ENCODE peak calls at places on chromosomes 5 and 9, in seven cellular contexts. F is suprapubic skin; K is AG04450; A is K562; O is thoracic aorta; G is CD4-positive, alpha-beta T cell; U is A549. P is an unnamed sample. For H3K9me3, the result is how much of the 10 kb centered on the place peaks cover.

GRCh38 chr5:144864113-144864512 is 693.4 kb downstream of the KCTD16 start:
- DNase-seq in F (no peak), K (no peak), A (no peak), O (no peak), G (no peak), U (no peak), P (no peak)

GRCh38 chr9:28921857-28922500 is 1348.7 kb upstream of the C9orf72 start:
- DNase-seq in F (no peak), K (no peak), A (no peak), O (no peak), G (no peak), U (no peak), P (no peak)

GRCh38 chr5:172453986-172454354 is 355 bp downstream of the SH3PXD2B start:
- DNase-seq in F (no peak), K (no peak), A (peak), O (no peak), G (no peak), U (no peak), P (peak)

GRCh38 chr9:93576296-93577044 is at the start of gene PHF2:
- DNase-seq in F (peak), K (no peak), A (peak), O (no peak), G (peak), U (peak), P (no peak)

GRCh38 chr9:87336407-87336806 is 161.3 kb upstream of the DAPK1 start:
- DNase-seq in F (no peak), K (no peak), A (peak), O (no peak), G (no peak), U (peak), P (no peak)

GRCh38 chr5:108687599-108688220 is 60.0 kb upstream of the FER start:
- DNase-seq in F (no peak), K (no peak), A (no peak), O (no peak), G (no peak), U (no peak), P (no peak)

GRCh38 chr9:131837316-131837715 is 97.4 kb upstream of the RAPGEF1 start:
- DNase-seq in F (no peak), K (no peak), A (peak), O (no peak), G (no peak), U (peak), P (no peak)

GRCh38 chr5:81856948-81857928 is 106.3 kb upstream of the SSBP2 start:
- DNase-seq in F (peak), K (no peak), A (no peak), O (no peak), G (no peak), U (no peak), P (no peak)

GRCh38 chr5:169431386-169431785 is 130.4 kb upstream of the SLIT3 start:
- DNase-seq in F (no peak), K (no peak), A (no peak), O (no peak), G (no peak), U (peak), P (no peak)

GRCh38 chr5:126234563-126235195 is 188.5 kb upstream of the GRAMD2B start:
- DNase-seq in F (no peak), K (no peak), A (peak), O (no peak), G (no peak), U (peak), P (no peak)

GRCh38 chr9:3719286-3719685 is 193.5 kb upstream of the RFX3 start:
- DNase-seq in F (no peak), K (no peak), A (no peak), O (no peak), G (no peak), U (no peak), P (no peak)

GRCh38 chr5:141320225-141321169 is at the start of gene TAF7:
- DNase-seq in F (peak), K (peak), A (peak), O (peak), G (peak), U (peak), P (peak)

GRCh38 chr5:105836263-105836662 is 1834.5 kb downstream of the EFNA5 start:
- DNase-seq in F (no peak), K (peak), A (no peak), O (no peak), G (no peak), U (no peak), P (no peak)

GRCh38 chr5:158819840-158820620 is 279.7 kb downstream of the EBF1 start:
- DNase-seq in F (no peak), K (no peak), A (no peak), O (no peak), G (no peak), U (no peak), P (no peak)

GRCh38 chr5:119943148-119943547 is 313.8 kb downstream of the FAM170A start:
- DNase-seq in F (no peak), K (no peak), A (no peak), O (no peak), G (no peak), U (no peak), P (no peak)

GRCh38 chr5:167453518-167454020 is 837.9 kb upstream of the WWC1 start:
- DNase-seq in F (no peak), K (no peak), A (no peak), O (no peak), G (no peak), U (no peak), P (no peak)

GRCh38 chr9:132169672-132170392 is 8.0 kb downstream of the NTNG2 start:
- DNase-seq in F (no peak), K (peak), A (peak), O (no peak), G (peak), U (peak), P (no peak)

GRCh38 chr5:139747583-139748504 is 47.8 kb upstream of the PSD2 start:
- DNase-seq in F (no peak), K (no peak), A (peak), O (peak), G (peak), U (no peak), P (no peak)

GRCh38 chr5:153654444-153654843 is 164.0 kb downstream of the GRIA1 start:
- DNase-seq in F (no peak), K (no peak), A (no peak), O (no peak), G (no peak), U (no peak), P (no peak)

GRCh38 chr9:34989946-34990635 is 546 bp downstream of the DNAJB5 start:
- DNase-seq in F (peak), K (no peak), A (peak), O (peak), G (peak), U (no peak), P (peak)

GRCh38 chr5:16135003-16135402 is 44.6 kb downstream of the MARCHF11 start:
- DNase-seq in F (no peak), K (no peak), A (no peak), O (no peak), G (no peak), U (no peak), P (no peak)

GRCh38 chr5:5165541-5166002 is 25.4 kb downstream of the ADAMTS16 start:
- DNase-seq in F (no peak), K (no peak), A (no peak), O (no peak), G (no peak), U (no peak), P (no peak)

GRCh38 chr9:125700791-125701190 is 6.2 kb downstream of the MAPKAP1 start:
- DNase-seq in F (no peak), K (no peak), A (no peak), O (no peak), G (no peak), U (no peak), P (no peak)

GRCh38 chr5:168324864-168325615 is 33.6 kb downstream of the WWC1 start:
- DNase-seq in F (no peak), K (no peak), A (no peak), O (no peak), G (no peak), U (peak), P (peak)

GRCh38 chr5:167916706-167917105 is 374.7 kb upstream of the WWC1 start:
- DNase-seq in F (no peak), K (peak), A (no peak), O (no peak), G (no peak), U (no peak), P (no peak)

GRCh38 chr9:4463824-4464223 is 26.4 kb upstream of the SLC1A1 start:
- DNase-seq in F (no peak), K (no peak), A (no peak), O (no peak), G (no peak), U (no peak), P (no peak)

GRCh38 chr5:112077180-112077579 is 320.2 kb upstream of the NREP start:
- DNase-seq in F (no peak), K (no peak), A (no peak), O (no peak), G (no peak), U (no peak), P (no peak)

GRCh38 chr9:109451311-109452025 is 46.6 kb downstream of the PTPN3 start:
- DNase-seq in F (no peak), K (no peak), A (no peak), O (no peak), G (no peak), U (no peak), P (no peak)

GRCh38 chr9:8012986-8013385 is 213.4 kb upstream of the DMAC1 start:
- DNase-seq in F (no peak), K (no peak), A (no peak), O (no peak), G (no peak), U (no peak), P (no peak)

GRCh38 chr9:13427587-13427986 is 148.1 kb upstream of the MPDZ start:
- DNase-seq in F (no peak), K (peak), A (peak), O (no peak), G (no peak), U (peak), P (no peak)

GRCh38 chr5:111953351-111954127 is 196.5 kb upstream of the NREP start:
- DNase-seq in F (no peak), K (peak), A (no peak), O (no peak), G (no peak), U (no peak), P (no peak)

GRCh38 chr9:17403539-17403938 is 175.3 kb upstream of the SH3GL2 start:
- DNase-seq in F (no peak), K (no peak), A (no peak), O (no peak), G (no peak), U (no peak), P (no peak)

GRCh38 chr5:140828402-140828737 is 610 bp downstream of the PCDHA6 start:
- DNase-seq in F (no peak), K (no peak), A (no peak), O (no peak), G (no peak), U (no peak), P (no peak)

GRCh38 chr5:158195811-158196210 is 336.9 kb upstream of the CLINT1 start:
- DNase-seq in F (no peak), K (no peak), A (no peak), O (no peak), G (no peak), U (no peak), P (no peak)

GRCh38 chr5:87109749-87110148 is 157.9 kb upstream of the RASA1 start:
- DNase-seq in F (no peak), K (no peak), A (no peak), O (no peak), G (no peak), U (no peak), P (no peak)

GRCh38 chr9:119284587-119285337 is 84.5 kb downstream of the BRINP1 start:
- DNase-seq in F (no peak), K (no peak), A (no peak), O (no peak), G (no peak), U (no peak), P (no peak)

GRCh38 chr5:82620957-82621600 is 342.9 kb upstream of the RPS23 start:
- DNase-seq in F (no peak), K (no peak), A (no peak), O (no peak), G (no peak), U (no peak), P (no peak)

GRCh38 chr9:76419782-76420380 is 25.7 kb upstream of the RFK start:
- DNase-seq in F (no peak), K (no peak), A (peak), O (no peak), G (no peak), U (peak), P (no peak)

GRCh38 chr5:3993856-3994473 is 398.3 kb downstream of the IRX1 start:
- DNase-seq in F (no peak), K (no peak), A (no peak), O (no peak), G (no peak), U (no peak), P (no peak)

DNA sequence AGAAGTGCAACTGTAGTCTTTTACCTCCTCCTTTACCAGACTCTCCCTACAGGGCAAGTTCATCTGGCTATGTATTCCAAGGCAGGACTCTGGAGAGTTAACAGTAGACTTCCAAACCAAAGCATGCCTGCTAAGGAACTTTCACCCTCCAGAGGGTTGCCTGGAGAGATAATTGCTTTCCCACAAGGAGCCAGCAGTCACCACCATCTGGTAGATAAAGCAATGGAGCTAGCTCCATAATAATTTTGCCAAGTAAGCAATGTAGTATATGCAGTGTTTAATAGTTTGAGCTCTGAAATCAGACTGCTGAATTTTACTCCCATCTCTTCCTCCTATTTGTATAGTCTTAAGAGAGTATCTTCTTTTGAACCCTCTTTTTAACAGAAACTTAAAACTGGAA is 566.8 kb upstream of the PTGER4 start:
- DNase-seq in F (no peak), K (no peak), A (no peak), O (no peak), G (no peak), U (no peak), P (no peak)
- H3K9me3 ChIP-seq in F (under half), K (under half), A (under half), O (under half), G (under half), U (under half), P (under half)

GRCh38 chr9:111934747-111935146 is 38.1 kb downstream of the UGCG start:
- DNase-seq in F (no peak), K (no peak), A (no peak), O (no peak), G (no peak), U (no peak), P (no peak)
- H3K9me3 ChIP-seq in F (under half), K (under half), A (under half), O (under half), G (under half), U (under half), P (under half)

GRCh38 chr5:1709186-1709803 is 90.3 kb downstream of the MRPL36 start:
- DNase-seq in F (no peak), K (no peak), A (no peak), O (no peak), G (no peak), U (no peak), P (no peak)

GRCh38 chr5:1706428-1706827 is 93.2 kb downstream of the MRPL36 start:
- DNase-seq in F (no peak), K (no peak), A (no peak), O (no peak), G (no peak), U (no peak), P (no peak)

GRCh38 chr5:1706021-1706420 is 93.6 kb downstream of the MRPL36 start:
- DNase-seq in F (no peak), K (no peak), A (no peak), O (no peak), G (no peak), U (no peak), P (no peak)

GRCh38 chr5:1708592-1709141 is 91.0 kb downstream of the MRPL36 start:
- DNase-seq in F (no peak), K (no peak), A (no peak), O (no peak), G (no peak), U (no peak), P (no peak)

GRCh38 chr5:1707467-1707866 is 92.2 kb downstream of the MRPL36 start:
- DNase-seq in F (no peak), K (no peak), A (no peak), O (no peak), G (no peak), U (no peak), P (no peak)
- H3K9me3 ChIP-seq in F (under half), K (under half), A (under half), O (under half), G (under half), U (under half), P (under half)

GRCh38 chr9:113005777-113006176 is 6.2 kb downstream of the ZNF883 start:
- DNase-seq in F (no peak), K (no peak), A (no peak), O (no peak), G (no peak), U (no peak), P (no peak)
- H3K9me3 ChIP-seq in F (under half), K (under half), A (under half), O (under half), G (under half), U (under half), P (under half)

DNA sequence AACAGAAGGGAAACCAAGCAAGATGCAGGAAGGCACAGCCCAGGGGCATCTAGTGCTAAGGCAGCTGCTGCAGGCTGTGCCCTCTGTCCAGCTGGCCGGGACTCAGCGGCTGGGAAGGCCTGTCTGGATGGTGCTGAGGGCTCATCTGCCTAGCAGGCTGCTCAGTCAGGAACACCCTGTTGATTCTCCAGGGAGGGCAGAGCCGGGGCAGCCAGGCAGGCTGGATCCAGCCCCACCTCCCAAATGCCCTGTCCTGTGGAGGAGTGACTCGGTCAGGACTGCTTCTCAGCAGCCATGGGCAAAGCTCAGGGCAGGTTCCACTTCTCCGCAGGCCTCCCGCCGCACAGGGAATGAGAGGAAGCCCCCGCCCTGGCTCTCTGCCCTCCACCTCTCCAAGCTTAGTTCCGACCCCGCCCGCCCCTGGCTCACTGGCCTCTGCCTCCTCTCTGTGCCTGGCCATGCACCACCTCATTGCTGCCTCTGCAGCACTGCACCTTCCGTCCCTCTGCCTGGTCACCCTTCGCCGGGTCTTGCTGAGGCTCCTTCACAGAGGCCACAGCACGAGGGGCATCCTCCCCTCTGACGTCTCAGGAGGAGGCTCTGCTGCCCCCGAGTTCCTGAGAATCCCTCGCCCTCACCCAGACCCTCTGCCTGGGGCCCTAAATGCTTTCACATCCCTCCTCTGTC is 7.6 kb upstream of the LCN9 start:
- DNase-seq in F (no peak), K (no peak), A (no peak), O (no peak), G (no peak), U (no peak), P (no peak)
- H3K9me3 ChIP-seq in F (under half), K (under half), A (under half), O (under half), G (under half), U (under half), P (under half)